ENCODE peak calls at places on chromosomes 11 and 22, in eight cellular contexts. T, L, Q, F, H, J, X and E are unnamed samples.

GRCh38 chr11:133548641-133549040 is 16.3 kb upstream of the OPCML start:
- DNase-seq in X (no peak), L (no peak), Q (no peak), H (no peak), T (no peak), F (no peak), J (no peak), E (no peak)

GRCh38 chr11:122850076-122850631 is 11.9 kb downstream of the CRTAM start:
- DNase-seq in T (peak; percentile 15), F (no peak), H (no peak), L (peak; percentile 31), X (no peak), Q (no peak), J (no peak), E (no peak)

GRCh38 chr11:9575531-9576240 is 2.2 kb downstream of the WEE1 start:
- DNase-seq in L (no peak), X (no peak), Q (no peak), J (no peak), F (no peak), H (no peak), T (no peak), E (no peak)

GRCh38 chr22:26573026-26573662 is 16.8 kb downstream of the TPST2 start:
- DNase-seq in X (peak; percentile 63), T (peak; percentile 72), F (no peak), H (no peak), Q (peak; percentile 56), J (no peak), L (peak; percentile 32), E (no peak)

GRCh38 chr11:74820763-74821162 is 72.1 kb downstream of the RNF169 start:
- DNase-seq in H (peak; percentile 89), F (peak; percentile 17), X (no peak), J (no peak), Q (no peak), T (peak; percentile 96), L (peak; percentile 95), E (no peak)

GRCh38 chr22:48423481-48423901 is 1404.2 kb downstream of the BRD1 start:
- DNase-seq in F (no peak), Q (no peak), L (peak; percentile 1), T (no peak), H (no peak), J (no peak), X (no peak), E (no peak)

GRCh38 chr11:78031629-78032028 is 8.6 kb upstream of the KCTD14 start:
- DNase-seq in H (no peak), Q (no peak), T (no peak), X (no peak), L (no peak), F (no peak), J (no peak), E (no peak)

GRCh38 chr11:44094260-44094868 is 1.1 kb upstream of the EXT2 start:
- DNase-seq in L (peak; percentile 89), Q (peak; percentile 85), H (peak; percentile 35), J (peak; percentile 81), T (peak; percentile 89), X (peak; percentile 84), F (peak; percentile 50), E (peak; percentile 77)

GRCh38 chr11:128422576-128423370 is 164.6 kb downstream of the ETS1 start:
- DNase-seq in H (no peak), X (peak; percentile 27), F (no peak), J (no peak), L (no peak), T (no peak), Q (no peak), E (no peak)

GRCh38 chr11:133785795-133786194 is 59.5 kb downstream of the SPATA19 start:
- DNase-seq in H (no peak), T (no peak), L (no peak), Q (no peak), X (no peak), J (no peak), F (no peak), E (no peak)

GRCh38 chr22:44375451-44375850 is 62.7 kb upstream of the SHISAL1 start:
- DNase-seq in T (no peak), X (no peak), H (no peak), J (no peak), L (no peak), F (no peak), Q (no peak), E (no peak)

GRCh38 chr11:132346558-132347148 is 976.2 kb downstream of the NTM start:
- DNase-seq in L (no peak), T (no peak), F (no peak), J (no peak), Q (no peak), H (no peak), X (no peak), E (no peak)

GRCh38 chr11:102879801-102880200 is 5.0 kb upstream of the MMP12 start:
- DNase-seq in F (no peak), T (no peak), L (no peak), J (no peak), X (no peak), Q (peak; percentile 12), H (no peak), E (no peak)

GRCh38 chr22:25829808-25830777 is 88.1 kb downstream of the MYO18B start:
- DNase-seq in J (no peak), T (no peak), X (no peak), Q (no peak), H (no peak), F (no peak), L (no peak), E (no peak)

GRCh38 chr11:56531856-56532255 is 11.2 kb downstream of the OR5M11 start:
- DNase-seq in F (no peak), L (no peak), X (no peak), Q (no peak), J (no peak), T (no peak), H (no peak), E (no peak)

GRCh38 chr11:17719940-17720795 is 797 bp downstream of the MYOD1 start:
- DNase-seq in F (no peak), Q (no peak), H (no peak), X (no peak), L (no peak), J (no peak), T (peak; percentile 20), E (no peak)

GRCh38 chr11:132238331-132238730 is 867.9 kb downstream of the NTM start:
- DNase-seq in J (no peak), F (no peak), H (no peak), T (no peak), Q (no peak), L (no peak), X (no peak), E (no peak)

GRCh38 chr11:63907808-63908530 is 9.0 kb downstream of the RCOR2 start:
- DNase-seq in F (no peak), H (no peak), T (no peak), X (no peak), Q (no peak), J (no peak), L (no peak), E (no peak)

GRCh38 chr11:9901931-9902330 is 238.1 kb downstream of the SWAP70 start:
- DNase-seq in H (no peak), L (no peak), J (no peak), X (no peak), Q (no peak), F (no peak), T (no peak), E (no peak)

GRCh38 chr11:74380746-74381439 is 17.3 kb downstream of the PGM2L1 start:
- DNase-seq in L (no peak), H (no peak), X (peak; percentile 36), Q (no peak), T (no peak), J (no peak), F (no peak), E (no peak)

GRCh38 chr11:72084960-72085359 is 4.3 kb downstream of the LRRC51 start:
- DNase-seq in T (no peak), F (no peak), X (no peak), J (no peak), L (no peak), H (no peak), Q (no peak), E (no peak)

GRCh38 chr11:1963864-1964263 is 16.7 kb downstream of the MRPL23 start:
- DNase-seq in F (no peak), H (no peak), T (no peak), Q (no peak), L (no peak), X (no peak), J (no peak), E (no peak)

GRCh38 chr11:93340223-93340622 is 9.7 kb downstream of the DEUP1 start:
- DNase-seq in H (no peak), X (no peak), F (no peak), Q (no peak), J (no peak), L (no peak), T (no peak), E (no peak)

GRCh38 chr11:114621072-114621471 is 25.5 kb upstream of the NXPE4 start:
- DNase-seq in F (no peak), X (no peak), Q (no peak), H (no peak), L (no peak), J (no peak), T (no peak), E (no peak)

GRCh38 chr11:123253909-123254308 is 58.9 kb upstream of the CLMP start:
- DNase-seq in T (no peak), X (no peak), J (no peak), L (no peak), F (no peak), H (no peak), Q (no peak), E (no peak)

GRCh38 chr11:43644626-43645299 is 35.8 kb upstream of the HSD17B12 start:
- DNase-seq in Q (no peak), L (peak; percentile 8), X (peak; percentile 36), T (peak; percentile 26), J (no peak), H (no peak), F (no peak), E (no peak)

GRCh38 chr11:134283461-134284230 is 7.5 kb downstream of the GLB1L3 start:
- DNase-seq in X (no peak), L (no peak), T (no peak), J (no peak), Q (no peak), H (no peak), F (no peak), E (no peak)

GRCh38 chr11:35304393-35304790 is 115.0 kb downstream of the SLC1A2 start:
- DNase-seq in J (no peak), X (no peak), F (no peak), H (no peak), Q (no peak), L (peak; percentile 61), T (peak; percentile 70), E (no peak)

GRCh38 chr11:34004226-34004625 is 47.3 kb upstream of the CAPRIN1 start:
- DNase-seq in H (no peak), J (no peak), F (no peak), X (peak; percentile 85), T (no peak), Q (no peak), L (no peak), E (no peak)

GRCh38 chr22:32794449-32795213 is 6.9 kb upstream of the TIMP3 start:
- DNase-seq in Q (peak; percentile 83), L (peak; percentile 59), T (no peak), H (no peak), F (no peak), X (no peak), J (no peak), E (no peak)